ENCODE peak calls at places on chromosomes 1 and 21, in four cellular contexts. One of them, this sample, is unnamed.
A peak's percentile ranks its signal among the peaks of the same experiment; 100 is the strongest.

GRCh38 chr1:71522721-71523120 is 441.9 kb upstream of the ZRANB2 start:
- DNase-seq in CD8-positive, alpha-beta T cell: no peak
- DNase-seq in small intestine: no peak
- DNase-seq in mesendoderm: no peak
- DNase-seq in this sample: no peak

GRCh38 chr1:162541619-162542141 is 19.8 kb upstream of the UAP1 start:
- DNase-seq in CD8-positive, alpha-beta T cell: no peak
- DNase-seq in small intestine: no peak
- DNase-seq in mesendoderm: no peak
- DNase-seq in this sample: peak; percentile 84

GRCh38 chr1:56437959-56438358 is 141.4 kb downstream of the PLPP3 start:
- DNase-seq in CD8-positive, alpha-beta T cell: no peak
- DNase-seq in small intestine: no peak
- DNase-seq in mesendoderm: peak; percentile 56
- DNase-seq in this sample: no peak

GRCh38 chr21:31558839-31559367 is 100.6 kb upstream of the SOD1 start:
- DNase-seq in CD8-positive, alpha-beta T cell: peak; percentile 87
- DNase-seq in small intestine: peak; percentile 76
- DNase-seq in mesendoderm: peak; percentile 99
- DNase-seq in this sample: peak; percentile 99

GRCh38 chr1:111214884-111215283 is 12.6 kb upstream of the CHI3L2 start:
- DNase-seq in CD8-positive, alpha-beta T cell: peak; percentile 45
- DNase-seq in small intestine: no peak
- DNase-seq in mesendoderm: no peak
- DNase-seq in this sample: no peak

GRCh38 chr1:6157528-6158174 is 22.5 kb downstream of the CHD5 start:
- DNase-seq in CD8-positive, alpha-beta T cell: no peak
- DNase-seq in small intestine: peak; percentile 14
- DNase-seq in mesendoderm: peak; percentile 79
- DNase-seq in this sample: peak; percentile 19

GRCh38 chr1:245409341-245410195 is 254.8 kb downstream of the KIF26B start:
- DNase-seq in CD8-positive, alpha-beta T cell: no peak
- DNase-seq in small intestine: peak; percentile 64
- DNase-seq in mesendoderm: peak; percentile 51
- DNase-seq in this sample: no peak

GRCh38 chr1:187261637-187262036 is 432.9 kb downstream of the PLA2G4A start:
- DNase-seq in CD8-positive, alpha-beta T cell: no peak
- DNase-seq in small intestine: peak; percentile 21
- DNase-seq in mesendoderm: no peak
- DNase-seq in this sample: no peak

GRCh38 chr1:204255225-204255624 is 41.4 kb upstream of the GOLT1A start:
- DNase-seq in CD8-positive, alpha-beta T cell: no peak
- DNase-seq in small intestine: no peak
- DNase-seq in mesendoderm: peak; percentile 60
- DNase-seq in this sample: no peak

GRCh38 chr1:109208847-109209463 is 4.8 kb upstream of the SARS1 start:
- DNase-seq in CD8-positive, alpha-beta T cell: no peak
- DNase-seq in small intestine: peak; percentile 35
- DNase-seq in mesendoderm: no peak
- DNase-seq in this sample: no peak

GRCh38 chr1:246780264-246780663 is 56.1 kb downstream of the SCCPDH start:
- DNase-seq in CD8-positive, alpha-beta T cell: no peak
- DNase-seq in small intestine: no peak
- DNase-seq in mesendoderm: no peak
- DNase-seq in this sample: no peak

GRCh38 chr1:1680912-1681273 is 11.7 kb downstream of the SLC35E2B start:
- DNase-seq in CD8-positive, alpha-beta T cell: no peak
- DNase-seq in small intestine: peak; percentile 94
- DNase-seq in mesendoderm: no peak
- DNase-seq in this sample: peak; percentile 25

GRCh38 chr1:101198842-101199636 is 37.8 kb upstream of the S1PR1 start:
- DNase-seq in CD8-positive, alpha-beta T cell: no peak
- DNase-seq in small intestine: no peak
- DNase-seq in mesendoderm: no peak
- DNase-seq in this sample: no peak

GRCh38 chr1:41235893-41236292 is 6.2 kb downstream of the SCMH1 start:
- DNase-seq in CD8-positive, alpha-beta T cell: no peak
- DNase-seq in small intestine: no peak
- DNase-seq in mesendoderm: no peak
- DNase-seq in this sample: no peak

GRCh38 chr1:211326528-211327340 is at the start of gene TRAF5:
- DNase-seq in CD8-positive, alpha-beta T cell: peak; percentile 53
- DNase-seq in small intestine: peak; percentile 55
- DNase-seq in mesendoderm: peak; percentile 70
- DNase-seq in this sample: peak; percentile 53

GRCh38 chr1:110606784-110607662 is 865 bp upstream of the KCNA2 start:
- DNase-seq in CD8-positive, alpha-beta T cell: no peak
- DNase-seq in small intestine: no peak
- DNase-seq in mesendoderm: peak; percentile 48
- DNase-seq in this sample: no peak

GRCh38 chr21:39016740-39017315 is 166.4 kb downstream of the PSMG1 start:
- DNase-seq in CD8-positive, alpha-beta T cell: no peak
- DNase-seq in small intestine: no peak
- DNase-seq in mesendoderm: no peak
- DNase-seq in this sample: no peak

GRCh38 chr1:206803221-206803730 is 31.0 kb upstream of the IL10 start:
- DNase-seq in CD8-positive, alpha-beta T cell: peak; percentile 74
- DNase-seq in small intestine: peak; percentile 74
- DNase-seq in mesendoderm: peak; percentile 31
- DNase-seq in this sample: no peak

GRCh38 chr1:167333114-167333513 is 112.4 kb downstream of the POU2F1 start:
- DNase-seq in CD8-positive, alpha-beta T cell: no peak
- DNase-seq in small intestine: no peak
- DNase-seq in mesendoderm: no peak
- DNase-seq in this sample: no peak

GRCh38 chr1:44619261-44619900 is 54.9 kb downstream of the TMEM53 start:
- DNase-seq in CD8-positive, alpha-beta T cell: no peak
- DNase-seq in small intestine: no peak
- DNase-seq in mesendoderm: no peak
- DNase-seq in this sample: no peak

GRCh38 chr1:94688646-94689045 is 131.5 kb upstream of the SLC44A3 start:
- DNase-seq in CD8-positive, alpha-beta T cell: no peak
- DNase-seq in small intestine: no peak
- DNase-seq in mesendoderm: peak; percentile 95
- DNase-seq in this sample: no peak

GRCh38 chr1:227889863-227890405 is 57.8 kb downstream of the WNT9A start:
- DNase-seq in CD8-positive, alpha-beta T cell: peak; percentile 10
- DNase-seq in small intestine: no peak
- DNase-seq in mesendoderm: no peak
- DNase-seq in this sample: no peak

GRCh38 chr1:23544444-23545389 is 13.7 kb upstream of the E2F2 start:
- DNase-seq in CD8-positive, alpha-beta T cell: peak; percentile 76
- DNase-seq in small intestine: peak; percentile 85
- DNase-seq in mesendoderm: peak; percentile 94
- DNase-seq in this sample: peak; percentile 72

GRCh38 chr1:218742478-218743260 is 397.5 kb downstream of the TGFB2 start:
- DNase-seq in CD8-positive, alpha-beta T cell: no peak
- DNase-seq in small intestine: no peak
- DNase-seq in mesendoderm: peak; percentile 37
- DNase-seq in this sample: no peak

GRCh38 chr1:3084726-3085125 is 15.7 kb downstream of the PRDM16 start:
- DNase-seq in CD8-positive, alpha-beta T cell: no peak
- DNase-seq in small intestine: no peak
- DNase-seq in mesendoderm: no peak
- DNase-seq in this sample: no peak

GRCh38 chr1:19633106-19633505 is 11.0 kb upstream of the NBL1 start:
- DNase-seq in CD8-positive, alpha-beta T cell: no peak
- DNase-seq in small intestine: no peak
- DNase-seq in mesendoderm: no peak
- DNase-seq in this sample: no peak

GRCh38 chr1:223135176-223135575 is 7.9 kb downstream of the TLR5 start:
- DNase-seq in CD8-positive, alpha-beta T cell: no peak
- DNase-seq in small intestine: no peak
- DNase-seq in mesendoderm: no peak
- DNase-seq in this sample: no peak

GRCh38 chr21:33314096-33314495 is 10.7 kb upstream of the IFNAR1 start:
- DNase-seq in CD8-positive, alpha-beta T cell: no peak
- DNase-seq in small intestine: no peak
- DNase-seq in mesendoderm: no peak
- DNase-seq in this sample: no peak

GRCh38 chr1:5821496-5822176 is 170.6 kb downstream of the NPHP4 start:
- DNase-seq in CD8-positive, alpha-beta T cell: no peak
- DNase-seq in small intestine: no peak
- DNase-seq in mesendoderm: no peak
- DNase-seq in this sample: no peak

GRCh38 chr1:230456478-230456877 is 30.3 kb upstream of the PGBD5 start:
- DNase-seq in CD8-positive, alpha-beta T cell: no peak
- DNase-seq in small intestine: no peak
- DNase-seq in mesendoderm: no peak
- DNase-seq in this sample: no peak

GRCh38 chr1:150551049-150551783 is 2.0 kb downstream of the ADAMTSL4 start:
- DNase-seq in CD8-positive, alpha-beta T cell: no peak
- DNase-seq in small intestine: no peak
- DNase-seq in mesendoderm: no peak
- DNase-seq in this sample: no peak

GRCh38 chr1:191065346-191065745 is 587.7 kb upstream of the BRINP3 start:
- DNase-seq in CD8-positive, alpha-beta T cell: no peak
- DNase-seq in small intestine: no peak
- DNase-seq in mesendoderm: no peak
- DNase-seq in this sample: no peak

GRCh38 chr1:225879521-225880209 is 2.5 kb downstream of the TMEM63A start:
- DNase-seq in CD8-positive, alpha-beta T cell: no peak
- DNase-seq in small intestine: peak; percentile 65
- DNase-seq in mesendoderm: no peak
- DNase-seq in this sample: no peak

GRCh38 chr1:93680121-93681094 is 1.2 kb downstream of the BCAR3 start:
- DNase-seq in CD8-positive, alpha-beta T cell: peak; percentile 38
- DNase-seq in small intestine: peak; percentile 88
- DNase-seq in mesendoderm: peak; percentile 96
- DNase-seq in this sample: peak; percentile 89

GRCh38 chr1:52727114-52727586 is 897 bp downstream of the ZYG11B start:
- DNase-seq in CD8-positive, alpha-beta T cell: peak; percentile 14
- DNase-seq in small intestine: peak; percentile 26
- DNase-seq in mesendoderm: peak; percentile 33
- DNase-seq in this sample: peak; percentile 32

GRCh38 chr1:205276334-205277065 is 45.0 kb downstream of the NUAK2 start:
- DNase-seq in CD8-positive, alpha-beta T cell: no peak
- DNase-seq in small intestine: no peak
- DNase-seq in mesendoderm: no peak
- DNase-seq in this sample: no peak

GRCh38 chr1:77350012-77350411 is 68.2 kb downstream of the AK5 start:
- DNase-seq in CD8-positive, alpha-beta T cell: no peak
- DNase-seq in small intestine: no peak
- DNase-seq in mesendoderm: no peak
- DNase-seq in this sample: no peak

GRCh38 chr1:150282558-150282958 is 204 bp downstream of the CIART start:
- DNase-seq in CD8-positive, alpha-beta T cell: no peak
- DNase-seq in small intestine: no peak
- DNase-seq in mesendoderm: no peak
- DNase-seq in this sample: no peak

GRCh38 chr1:180366386-180367068 is 135.8 kb downstream of the ACBD6 start:
- DNase-seq in CD8-positive, alpha-beta T cell: no peak
- DNase-seq in small intestine: no peak
- DNase-seq in mesendoderm: no peak
- DNase-seq in this sample: no peak

GRCh38 chr1:32331549-32331948 is 4.5 kb downstream of the MARCKSL1 start:
- DNase-seq in CD8-positive, alpha-beta T cell: no peak
- DNase-seq in small intestine: no peak
- DNase-seq in mesendoderm: no peak
- DNase-seq in this sample: no peak
- H3K36me3 ChIP-seq in CD8-positive, alpha-beta T cell: peaks cover 55% of the 10 kb centered on the region
- H3K36me3 ChIP-seq in small intestine: peaks cover 30% of the 10 kb centered on the region
- H3K36me3 ChIP-seq in mesendoderm: peaks cover 10% of the 10 kb centered on the region
- H3K36me3 ChIP-seq in this sample: peaks cover 86% of the 10 kb centered on the region

GRCh38 chr1:54273092-54273836 is 73.3 kb downstream of the MRPL37 start:
- DNase-seq in CD8-positive, alpha-beta T cell: no peak
- DNase-seq in small intestine: peak; percentile 51
- DNase-seq in mesendoderm: peak; percentile 70
- DNase-seq in this sample: no peak

GRCh38 chr1:54274448-54274847 is 74.5 kb downstream of the MRPL37 start:
- DNase-seq in CD8-positive, alpha-beta T cell: no peak
- DNase-seq in small intestine: peak; percentile 36
- DNase-seq in mesendoderm: no peak
- DNase-seq in this sample: no peak

GRCh38 chr1:54272772-54273091 is 72.8 kb downstream of the MRPL37 start:
- DNase-seq in CD8-positive, alpha-beta T cell: no peak
- DNase-seq in small intestine: no peak
- DNase-seq in mesendoderm: peak; percentile 77
- DNase-seq in this sample: no peak

GRCh38 chr1:54274881-54275280 is 74.9 kb downstream of the MRPL37 start:
- DNase-seq in CD8-positive, alpha-beta T cell: no peak
- DNase-seq in small intestine: no peak
- DNase-seq in mesendoderm: no peak
- DNase-seq in this sample: no peak

GRCh38 chr1:54273837-54274192 is 73.8 kb downstream of the MRPL37 start:
- DNase-seq in CD8-positive, alpha-beta T cell: no peak
- DNase-seq in small intestine: no peak
- DNase-seq in mesendoderm: peak; percentile 82
- DNase-seq in this sample: no peak
- H3K27ac ChIP-seq in CD8-positive, alpha-beta T cell: no peak overlapping the region
- H3K27ac ChIP-seq in small intestine: no peak overlapping the region
- H3K27ac ChIP-seq in mesendoderm: peak overlapping the region; percentile 64
- H3K27ac ChIP-seq in this sample: no peak overlapping the region

DNA sequence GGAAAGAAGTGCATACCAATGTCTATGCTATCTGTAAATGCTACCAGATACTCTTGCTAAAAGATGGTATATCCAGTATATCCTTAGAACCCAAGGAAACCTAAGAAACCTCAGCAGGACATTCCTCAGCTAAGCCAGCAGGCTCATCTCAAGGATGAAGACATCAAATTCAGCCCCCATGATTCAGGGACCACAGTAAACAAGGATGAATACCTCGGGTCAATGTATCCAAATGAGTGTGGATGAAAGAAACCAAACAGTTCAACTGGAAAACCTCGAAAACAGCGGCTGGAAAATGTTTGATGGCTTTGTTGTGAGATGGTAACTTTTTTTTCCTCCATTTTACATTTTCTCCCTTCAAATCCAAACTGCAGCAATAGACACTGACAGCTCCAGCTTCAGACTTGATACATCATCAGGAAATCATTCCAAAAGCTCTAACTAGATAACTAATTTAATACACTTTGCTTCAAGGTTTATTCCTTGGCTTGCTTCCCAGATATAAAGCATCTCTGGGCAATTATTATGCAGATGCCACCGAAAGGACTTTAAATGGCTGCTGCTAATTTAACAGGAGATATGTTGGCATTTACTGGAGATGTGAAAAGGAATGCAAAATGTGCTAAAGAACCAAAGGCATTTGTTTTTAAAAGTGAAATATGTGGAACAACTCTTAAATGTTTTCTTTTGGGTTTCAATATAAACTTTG is 73.6 kb downstream of the SMYD2 start:
- DNase-seq in CD8-positive, alpha-beta T cell: no peak
- DNase-seq in small intestine: no peak
- DNase-seq in mesendoderm: no peak
- DNase-seq in this sample: no peak
- H3K36me3 ChIP-seq in CD8-positive, alpha-beta T cell: no peaks in the 10 kb centered on the region
- H3K36me3 ChIP-seq in small intestine: peaks cover 1% of the 10 kb centered on the region
- H3K36me3 ChIP-seq in mesendoderm: peaks cover 6% of the 10 kb centered on the region
- H3K36me3 ChIP-seq in this sample: peaks cover 61% of the 10 kb centered on the region

GRCh38 chr1:18592368-18592767 is 38.3 kb upstream of the PAX7 start:
- DNase-seq in CD8-positive, alpha-beta T cell: no peak
- DNase-seq in small intestine: no peak
- DNase-seq in mesendoderm: peak; percentile 41
- DNase-seq in this sample: no peak
- H3K27ac ChIP-seq in CD8-positive, alpha-beta T cell: no peak overlapping the region
- H3K27ac ChIP-seq in small intestine: no peak overlapping the region
- H3K27ac ChIP-seq in mesendoderm: no peak overlapping the region
- H3K27ac ChIP-seq in this sample: no peak overlapping the region

GRCh38 chr1:29809446-29810120 is 573.3 kb downstream of the PTPRU start:
- DNase-seq in CD8-positive, alpha-beta T cell: no peak
- DNase-seq in small intestine: no peak
- DNase-seq in mesendoderm: no peak
- DNase-seq in this sample: no peak
- H3K36me3 ChIP-seq in CD8-positive, alpha-beta T cell: no peaks in the 10 kb centered on the region
- H3K36me3 ChIP-seq in small intestine: no peaks in the 10 kb centered on the region
- H3K36me3 ChIP-seq in mesendoderm: no peaks in the 10 kb centered on the region
- H3K36me3 ChIP-seq in this sample: no peaks in the 10 kb centered on the region